ENCODE peak calls at places on chromosomes 13 and 19, in four cellular contexts. One of them, this sample, is unnamed.

GRCh38 chr13:46561691-46562090 is 8.7 kb downstream of the LRCH1 start:
- DNase-seq in astrocyte of the hippocampus: no peak
- DNase-seq in M059J: no peak
- DNase-seq in stimulated activated CD4-positive, alpha-beta T cell treated with anti-CD3 and anti-CD28 coated beads, Interleukin-12 subunit alpha, Interleukin-12 subunit beta, amount 100 ng/mL, for 48 hours: no peak
- DNase-seq in this sample: no peak

GRCh38 chr19:16541526-16542044 is 652 bp downstream of the CHERP start:
- DNase-seq in M059J: peak
- DNase-seq in astrocyte of the hippocampus: no peak
- DNase-seq in stimulated activated CD4-positive, alpha-beta T cell treated with anti-CD3 and anti-CD28 coated beads, Interleukin-12 subunit alpha, Interleukin-12 subunit beta, amount 100 ng/mL, for 48 hours: no peak
- DNase-seq in this sample: peak

GRCh38 chr13:99522288-99522687 is 21.0 kb downstream of the TM9SF2 start:
- DNase-seq in stimulated activated CD4-positive, alpha-beta T cell treated with anti-CD3 and anti-CD28 coated beads, Interleukin-12 subunit alpha, Interleukin-12 subunit beta, amount 100 ng/mL, for 48 hours: no peak
- DNase-seq in astrocyte of the hippocampus: no peak
- DNase-seq in M059J: no peak
- DNase-seq in this sample: no peak

GRCh38 chr19:35154535-35155406 is at the start of gene FXYD5:
- DNase-seq in astrocyte of the hippocampus: peak
- DNase-seq in stimulated activated CD4-positive, alpha-beta T cell treated with anti-CD3 and anti-CD28 coated beads, Interleukin-12 subunit alpha, Interleukin-12 subunit beta, amount 100 ng/mL, for 48 hours: peak
- DNase-seq in M059J: peak
- DNase-seq in this sample: peak

GRCh38 chr19:10706990-10707389 is 5.8 kb downstream of the QTRT1 start:
- DNase-seq in stimulated activated CD4-positive, alpha-beta T cell treated with anti-CD3 and anti-CD28 coated beads, Interleukin-12 subunit alpha, Interleukin-12 subunit beta, amount 100 ng/mL, for 48 hours: no peak
- DNase-seq in astrocyte of the hippocampus: no peak
- DNase-seq in M059J: no peak
- DNase-seq in this sample: no peak

GRCh38 chr13:90447735-90448103 is 899.8 kb upstream of the MIR17HG start:
- DNase-seq in astrocyte of the hippocampus: peak
- DNase-seq in stimulated activated CD4-positive, alpha-beta T cell treated with anti-CD3 and anti-CD28 coated beads, Interleukin-12 subunit alpha, Interleukin-12 subunit beta, amount 100 ng/mL, for 48 hours: no peak
- DNase-seq in M059J: peak
- DNase-seq in this sample: no peak

GRCh38 chr13:44267203-44267602 is 106.4 kb upstream of the SERP2 start:
- DNase-seq in astrocyte of the hippocampus: no peak
- DNase-seq in stimulated activated CD4-positive, alpha-beta T cell treated with anti-CD3 and anti-CD28 coated beads, Interleukin-12 subunit alpha, Interleukin-12 subunit beta, amount 100 ng/mL, for 48 hours: no peak
- DNase-seq in M059J: no peak
- DNase-seq in this sample: no peak

GRCh38 chr13:76223565-76223964 is 587.4 kb downstream of the LMO7 start:
- DNase-seq in M059J: no peak
- DNase-seq in astrocyte of the hippocampus: no peak
- DNase-seq in stimulated activated CD4-positive, alpha-beta T cell treated with anti-CD3 and anti-CD28 coated beads, Interleukin-12 subunit alpha, Interleukin-12 subunit beta, amount 100 ng/mL, for 48 hours: no peak
- DNase-seq in this sample: no peak

GRCh38 chr19:46618670-46619231 is 6.1 kb downstream of the PTGIR start:
- DNase-seq in astrocyte of the hippocampus: no peak
- DNase-seq in M059J: no peak
- DNase-seq in stimulated activated CD4-positive, alpha-beta T cell treated with anti-CD3 and anti-CD28 coated beads, Interleukin-12 subunit alpha, Interleukin-12 subunit beta, amount 100 ng/mL, for 48 hours: no peak
- DNase-seq in this sample: no peak

GRCh38 chr13:97328222-97328790 is 105.7 kb upstream of the RAP2A start:
- DNase-seq in M059J: peak
- DNase-seq in stimulated activated CD4-positive, alpha-beta T cell treated with anti-CD3 and anti-CD28 coated beads, Interleukin-12 subunit alpha, Interleukin-12 subunit beta, amount 100 ng/mL, for 48 hours: no peak
- DNase-seq in astrocyte of the hippocampus: peak
- DNase-seq in this sample: no peak

GRCh38 chr19:7326105-7326877 is 22.4 kb upstream of the ARHGEF18 start:
- DNase-seq in stimulated activated CD4-positive, alpha-beta T cell treated with anti-CD3 and anti-CD28 coated beads, Interleukin-12 subunit alpha, Interleukin-12 subunit beta, amount 100 ng/mL, for 48 hours: no peak
- DNase-seq in astrocyte of the hippocampus: no peak
- DNase-seq in M059J: no peak
- DNase-seq in this sample: no peak

GRCh38 chr13:93079294-93079693 is 147.3 kb upstream of the GPC6 start:
- DNase-seq in stimulated activated CD4-positive, alpha-beta T cell treated with anti-CD3 and anti-CD28 coated beads, Interleukin-12 subunit alpha, Interleukin-12 subunit beta, amount 100 ng/mL, for 48 hours: no peak
- DNase-seq in astrocyte of the hippocampus: peak
- DNase-seq in M059J: peak
- DNase-seq in this sample: no peak

GRCh38 chr19:15426485-15427349 is 7.9 kb upstream of the AKAP8L start:
- DNase-seq in M059J: no peak
- DNase-seq in astrocyte of the hippocampus: no peak
- DNase-seq in stimulated activated CD4-positive, alpha-beta T cell treated with anti-CD3 and anti-CD28 coated beads, Interleukin-12 subunit alpha, Interleukin-12 subunit beta, amount 100 ng/mL, for 48 hours: no peak
- DNase-seq in this sample: peak

GRCh38 chr19:43708716-43709115 is 7.2 kb upstream of the IRGC start:
- DNase-seq in stimulated activated CD4-positive, alpha-beta T cell treated with anti-CD3 and anti-CD28 coated beads, Interleukin-12 subunit alpha, Interleukin-12 subunit beta, amount 100 ng/mL, for 48 hours: no peak
- DNase-seq in M059J: no peak
- DNase-seq in astrocyte of the hippocampus: no peak
- DNase-seq in this sample: no peak

GRCh38 chr19:16265890-16266585 is 58.6 kb upstream of the KLF2 start:
- DNase-seq in astrocyte of the hippocampus: no peak
- DNase-seq in stimulated activated CD4-positive, alpha-beta T cell treated with anti-CD3 and anti-CD28 coated beads, Interleukin-12 subunit alpha, Interleukin-12 subunit beta, amount 100 ng/mL, for 48 hours: no peak
- DNase-seq in M059J: no peak
- DNase-seq in this sample: no peak

GRCh38 chr19:38061294-38061693 is 154.3 kb downstream of the SIPA1L3 start:
- DNase-seq in M059J: peak
- DNase-seq in astrocyte of the hippocampus: peak
- DNase-seq in stimulated activated CD4-positive, alpha-beta T cell treated with anti-CD3 and anti-CD28 coated beads, Interleukin-12 subunit alpha, Interleukin-12 subunit beta, amount 100 ng/mL, for 48 hours: no peak
- DNase-seq in this sample: peak

GRCh38 chr13:41263261-41263971 is at the start of gene MTRF1:
- DNase-seq in astrocyte of the hippocampus: peak
- DNase-seq in stimulated activated CD4-positive, alpha-beta T cell treated with anti-CD3 and anti-CD28 coated beads, Interleukin-12 subunit alpha, Interleukin-12 subunit beta, amount 100 ng/mL, for 48 hours: peak
- DNase-seq in M059J: peak
- DNase-seq in this sample: peak

GRCh38 chr19:34066007-34066656 is 106.2 kb upstream of the LSM14A start:
- DNase-seq in astrocyte of the hippocampus: no peak
- DNase-seq in M059J: peak
- DNase-seq in stimulated activated CD4-positive, alpha-beta T cell treated with anti-CD3 and anti-CD28 coated beads, Interleukin-12 subunit alpha, Interleukin-12 subunit beta, amount 100 ng/mL, for 48 hours: no peak
- DNase-seq in this sample: no peak

GRCh38 chr13:66237411-66238062 is 992.6 kb downstream of the PCDH9 start:
- DNase-seq in M059J: no peak
- DNase-seq in astrocyte of the hippocampus: no peak
- DNase-seq in stimulated activated CD4-positive, alpha-beta T cell treated with anti-CD3 and anti-CD28 coated beads, Interleukin-12 subunit alpha, Interleukin-12 subunit beta, amount 100 ng/mL, for 48 hours: no peak
- DNase-seq in this sample: no peak

GRCh38 chr13:37616131-37616530 is 17.6 kb upstream of the POSTN start:
- DNase-seq in M059J: no peak
- DNase-seq in stimulated activated CD4-positive, alpha-beta T cell treated with anti-CD3 and anti-CD28 coated beads, Interleukin-12 subunit alpha, Interleukin-12 subunit beta, amount 100 ng/mL, for 48 hours: no peak
- DNase-seq in astrocyte of the hippocampus: no peak
- DNase-seq in this sample: no peak

GRCh38 chr13:112333756-112334543 is 42.2 kb upstream of the SPACA7 start:
- DNase-seq in astrocyte of the hippocampus: peak
- DNase-seq in stimulated activated CD4-positive, alpha-beta T cell treated with anti-CD3 and anti-CD28 coated beads, Interleukin-12 subunit alpha, Interleukin-12 subunit beta, amount 100 ng/mL, for 48 hours: no peak
- DNase-seq in M059J: peak
- DNase-seq in this sample: no peak

GRCh38 chr13:111042661-111043226 is 72.4 kb upstream of the ARHGEF7 start:
- DNase-seq in astrocyte of the hippocampus: no peak
- DNase-seq in stimulated activated CD4-positive, alpha-beta T cell treated with anti-CD3 and anti-CD28 coated beads, Interleukin-12 subunit alpha, Interleukin-12 subunit beta, amount 100 ng/mL, for 48 hours: no peak
- DNase-seq in M059J: no peak
- DNase-seq in this sample: no peak

GRCh38 chr13:94553766-94554165 is 42.2 kb downstream of the TGDS start:
- DNase-seq in astrocyte of the hippocampus: no peak
- DNase-seq in M059J: no peak
- DNase-seq in stimulated activated CD4-positive, alpha-beta T cell treated with anti-CD3 and anti-CD28 coated beads, Interleukin-12 subunit alpha, Interleukin-12 subunit beta, amount 100 ng/mL, for 48 hours: no peak
- DNase-seq in this sample: no peak

GRCh38 chr13:36882829-36883390 is 37.1 kb downstream of the SMAD9 start:
- DNase-seq in M059J: no peak
- DNase-seq in astrocyte of the hippocampus: no peak
- DNase-seq in stimulated activated CD4-positive, alpha-beta T cell treated with anti-CD3 and anti-CD28 coated beads, Interleukin-12 subunit alpha, Interleukin-12 subunit beta, amount 100 ng/mL, for 48 hours: no peak
- DNase-seq in this sample: no peak

GRCh38 chr19:49514151-49514550 is 1.7 kb downstream of the FCGRT start:
- DNase-seq in stimulated activated CD4-positive, alpha-beta T cell treated with anti-CD3 and anti-CD28 coated beads, Interleukin-12 subunit alpha, Interleukin-12 subunit beta, amount 100 ng/mL, for 48 hours: no peak
- DNase-seq in astrocyte of the hippocampus: no peak
- DNase-seq in M059J: no peak
- DNase-seq in this sample: no peak

GRCh38 chr13:49690990-49691886 is at the start of gene EBPL:
- DNase-seq in M059J: peak
- DNase-seq in stimulated activated CD4-positive, alpha-beta T cell treated with anti-CD3 and anti-CD28 coated beads, Interleukin-12 subunit alpha, Interleukin-12 subunit beta, amount 100 ng/mL, for 48 hours: peak
- DNase-seq in astrocyte of the hippocampus: peak
- DNase-seq in this sample: peak

GRCh38 chr19:6215701-6216235 is 64.0 kb downstream of the MLLT1 start:
- DNase-seq in stimulated activated CD4-positive, alpha-beta T cell treated with anti-CD3 and anti-CD28 coated beads, Interleukin-12 subunit alpha, Interleukin-12 subunit beta, amount 100 ng/mL, for 48 hours: no peak
- DNase-seq in M059J: no peak
- DNase-seq in astrocyte of the hippocampus: no peak
- DNase-seq in this sample: peak

GRCh38 chr13:31012285-31013024 is 80.0 kb downstream of the TEX26 start:
- DNase-seq in astrocyte of the hippocampus: peak
- DNase-seq in M059J: peak
- DNase-seq in stimulated activated CD4-positive, alpha-beta T cell treated with anti-CD3 and anti-CD28 coated beads, Interleukin-12 subunit alpha, Interleukin-12 subunit beta, amount 100 ng/mL, for 48 hours: no peak
- DNase-seq in this sample: peak

GRCh38 chr19:18655173-18655844 is 18.5 kb downstream of the KLHL26 start:
- DNase-seq in M059J: no peak
- DNase-seq in astrocyte of the hippocampus: no peak
- DNase-seq in stimulated activated CD4-positive, alpha-beta T cell treated with anti-CD3 and anti-CD28 coated beads, Interleukin-12 subunit alpha, Interleukin-12 subunit beta, amount 100 ng/mL, for 48 hours: no peak
- DNase-seq in this sample: peak

GRCh38 chr13:62598708-62599107 is 1183.1 kb upstream of the PCDH20 start:
- DNase-seq in stimulated activated CD4-positive, alpha-beta T cell treated with anti-CD3 and anti-CD28 coated beads, Interleukin-12 subunit alpha, Interleukin-12 subunit beta, amount 100 ng/mL, for 48 hours: no peak
- DNase-seq in astrocyte of the hippocampus: no peak
- DNase-seq in M059J: no peak
- DNase-seq in this sample: no peak

GRCh38 chr13:99902657-99903056 is 68.9 kb downstream of the ZIC5 start:
- DNase-seq in stimulated activated CD4-positive, alpha-beta T cell treated with anti-CD3 and anti-CD28 coated beads, Interleukin-12 subunit alpha, Interleukin-12 subunit beta, amount 100 ng/mL, for 48 hours: no peak
- DNase-seq in M059J: no peak
- DNase-seq in astrocyte of the hippocampus: no peak
- DNase-seq in this sample: no peak

GRCh38 chr19:35261356-35262100 is 7.2 kb upstream of the USF2 start:
- DNase-seq in astrocyte of the hippocampus: no peak
- DNase-seq in stimulated activated CD4-positive, alpha-beta T cell treated with anti-CD3 and anti-CD28 coated beads, Interleukin-12 subunit alpha, Interleukin-12 subunit beta, amount 100 ng/mL, for 48 hours: no peak
- DNase-seq in M059J: no peak
- DNase-seq in this sample: peak

This sample was measured in osteoblast.